ENCODE peak calls at places on chromosomes 16 and 17, in four cellular contexts. G, U, C and W are unnamed samples.

GRCh38 chr16:85663891-85664321 is 24.8 kb downstream of the GINS2 start:
- DNase-seq in G (peak), U (peak), C (no peak), W (no peak)

GRCh38 chr16:63938661-63939060 is 1183.2 kb downstream of the CDH11 start:
- DNase-seq in G (no peak), U (no peak), C (peak), W (no peak)

GRCh38 chr17:48335858-48336500 is 94.0 kb downstream of the SKAP1 start:
- DNase-seq in G (no peak), U (no peak), C (peak), W (no peak)

GRCh38 chr17:19341211-19341631 is 21.3 kb downstream of the B9D1 start:
- DNase-seq in G (no peak), U (no peak), C (no peak), W (peak)

GRCh38 chr16:2928796-2929195 is 17.1 kb downstream of the FLYWCH1 start:
- DNase-seq in G (no peak), U (no peak), C (no peak), W (no peak)

GRCh38 chr17:13485327-13485726 is 116.4 kb downstream of the HS3ST3A1 start:
- DNase-seq in G (no peak), U (no peak), C (no peak), W (no peak)

GRCh38 chr16:48409839-48410610 is 24.8 kb upstream of the SIAH1 start:
- DNase-seq in G (peak), U (no peak), C (peak), W (no peak)

GRCh38 chr16:17377360-17378324 is 93.1 kb downstream of the XYLT1 start:
- DNase-seq in G (no peak), U (no peak), C (no peak), W (no peak)

GRCh38 chr17:3602499-3602898 is 6.7 kb downstream of the TRPV1 start:
- DNase-seq in G (peak), U (no peak), C (peak), W (no peak)

GRCh38 chr17:73257516-73257915 is 4.2 kb downstream of the CPSF4L start:
- DNase-seq in G (no peak), U (no peak), C (no peak), W (peak)

GRCh38 chr17:30450125-30451027 is 26.8 kb upstream of the GOSR1 start:
- DNase-seq in G (no peak), U (no peak), C (peak), W (no peak)

GRCh38 chr17:2418572-2418971 is 17.7 kb upstream of the MNT start:
- DNase-seq in G (no peak), U (no peak), C (peak), W (no peak)

GRCh38 chr17:42428141-42428944 is 5.3 kb upstream of the CAVIN1 start:
- DNase-seq in G (peak), U (no peak), C (peak), W (no peak)

GRCh38 chr17:42183741-42184711 is 1.2 kb downstream of the HCRT start:
- DNase-seq in G (peak), U (peak), C (peak), W (no peak)

GRCh38 chr17:2025220-2025621 is at the start of gene RTN4RL1:
- DNase-seq in G (peak), U (peak), C (peak), W (no peak)

GRCh38 chr16:10325783-10326543 is 59.9 kb upstream of the ATF7IP2 start:
- DNase-seq in G (no peak), U (no peak), C (no peak), W (no peak)

GRCh38 chr16:86294535-86294934 is 215.8 kb upstream of the FOXF1 start:
- DNase-seq in G (peak), U (no peak), C (peak), W (no peak)

GRCh38 chr17:39208893-39209292 is 8.8 kb downstream of the RPL19 start:
- DNase-seq in G (peak), U (peak), C (no peak), W (no peak)

GRCh38 chr17:2050246-2050866 is 4.5 kb upstream of the HIC1 start:
- DNase-seq in G (peak), U (peak), C (peak), W (no peak)

GRCh38 chr16:11553371-11553770 is 33.3 kb downstream of the LITAF start:
- DNase-seq in G (no peak), U (no peak), C (no peak), W (no peak)

GRCh38 chr16:68539704-68540370 is 746 bp downstream of the ZFP90 start:
- DNase-seq in G (no peak), U (no peak), C (peak), W (no peak)

GRCh38 chr16:138049-138417 is 440 bp downstream of the NPRL3 start:
- DNase-seq in G (peak), U (peak), C (peak), W (no peak)

GRCh38 chr16:19771040-19771439 is 53.0 kb downstream of the IQCK start:
- DNase-seq in G (no peak), U (no peak), C (no peak), W (no peak)

GRCh38 chr17:6541886-6542285 is 14.5 kb downstream of the PITPNM3 start:
- DNase-seq in G (no peak), U (peak), C (no peak), W (peak)

DNA sequence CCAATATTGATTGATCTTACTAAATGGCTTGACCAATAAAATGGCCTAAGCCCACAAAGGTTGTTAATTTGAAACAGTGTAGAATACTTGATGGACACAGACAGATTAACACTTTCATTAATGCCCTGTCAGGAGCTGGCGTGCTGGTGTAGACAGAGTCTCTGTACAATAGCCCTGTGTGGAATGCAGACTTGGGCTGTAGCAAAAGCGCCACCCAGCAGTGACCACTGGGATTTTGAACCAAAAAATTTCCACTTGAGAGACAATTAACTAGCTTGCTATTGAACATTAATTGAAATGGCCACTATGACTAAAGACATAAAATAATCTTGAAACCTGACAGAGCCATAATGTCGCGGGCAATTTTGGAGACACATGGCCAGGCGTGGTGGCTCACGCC is 19.7 kb upstream of the GUCY2D start:
- DNase-seq in G (no peak), U (no peak), C (peak), W (no peak)
- TF ChIP-seq CTCF in G (no peak), U (no peak), C (peak), W (peak)

DNA sequence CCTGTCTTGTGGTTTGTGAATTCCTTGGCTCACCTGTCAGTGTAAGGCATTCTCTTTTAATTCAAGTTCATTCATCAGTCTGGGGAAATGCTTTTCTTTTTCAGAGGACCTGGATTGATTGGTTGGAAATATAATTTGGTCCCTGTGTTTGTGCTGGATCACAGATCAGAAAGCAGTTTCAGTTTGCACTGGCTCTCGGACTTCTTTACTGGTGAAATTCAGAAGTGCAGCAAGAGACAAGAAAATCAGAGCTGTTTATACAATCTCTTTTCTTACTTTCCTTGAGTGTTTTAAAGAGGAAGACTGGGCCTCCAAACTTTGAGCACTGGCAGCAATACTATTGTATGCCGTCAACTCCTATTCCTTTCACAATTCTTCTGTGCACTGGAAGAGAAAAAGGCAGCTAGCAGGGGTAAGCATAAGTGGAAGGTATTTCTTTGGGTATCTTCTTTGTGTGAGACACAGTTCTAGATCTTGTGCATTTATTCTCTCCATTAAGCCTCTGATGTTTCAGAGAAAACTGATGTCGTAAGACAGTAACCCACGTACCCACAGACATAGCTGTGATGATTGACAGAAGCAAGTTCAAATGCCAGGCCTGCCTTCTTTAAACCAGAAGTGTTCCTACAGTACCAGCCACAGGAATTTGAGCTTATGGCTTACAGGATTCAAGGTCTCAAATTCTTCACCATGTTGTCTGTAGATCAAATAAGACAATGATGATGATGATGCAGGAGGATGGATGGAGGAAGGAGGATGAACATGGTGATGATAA is 161.6 kb upstream of the KCNJ16 start:
- DNase-seq in G (no peak), U (no peak), C (peak), W (no peak)
- TF ChIP-seq CTCF in G (no peak), U (no peak), C (peak), W (no peak)

DNA sequence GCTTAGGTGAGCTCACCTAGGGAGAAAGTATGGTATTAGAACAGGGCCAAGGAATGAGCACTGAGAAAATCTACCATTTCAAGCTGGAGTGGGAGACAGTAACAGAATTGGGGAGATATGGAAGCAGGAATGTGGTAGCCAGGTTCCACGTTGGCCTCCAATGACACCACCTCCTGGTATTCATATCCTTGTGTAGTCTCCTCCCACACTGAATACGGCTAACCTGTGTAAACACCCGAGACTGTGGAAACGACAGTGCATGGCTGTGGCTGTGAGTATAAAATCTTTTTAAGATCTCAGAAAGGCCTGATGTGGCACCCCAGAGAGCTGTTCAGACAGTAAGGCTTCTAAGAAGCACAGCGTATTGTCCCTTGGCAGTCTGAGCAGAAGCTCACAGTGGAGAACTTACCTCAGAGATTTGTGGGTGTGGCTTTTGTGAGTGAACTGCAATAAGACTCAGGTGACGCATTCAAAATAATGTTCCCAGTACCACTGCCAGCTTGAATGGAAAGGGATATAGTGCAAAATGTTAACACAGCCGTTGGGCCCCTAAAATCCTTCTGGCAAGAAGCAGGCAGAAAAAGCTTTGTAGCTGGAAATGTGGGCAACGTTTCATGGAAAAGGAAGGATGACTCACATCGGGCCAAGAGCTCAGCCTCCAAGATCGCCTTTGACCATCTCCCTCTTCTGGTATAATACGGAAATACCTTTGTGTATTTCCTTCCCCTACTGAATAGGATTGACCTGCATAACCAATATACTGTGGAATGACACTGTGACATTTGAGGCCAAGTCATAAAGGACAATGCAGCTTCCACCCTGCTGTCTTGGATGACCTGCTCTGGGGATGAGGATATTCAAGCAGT is 14.4 kb downstream of the SDR42E1 start:
- DNase-seq in G (no peak), U (no peak), C (peak), W (no peak)
- TF ChIP-seq CTCF in G (no peak), U (no peak), C (peak), W (peak)

DNA sequence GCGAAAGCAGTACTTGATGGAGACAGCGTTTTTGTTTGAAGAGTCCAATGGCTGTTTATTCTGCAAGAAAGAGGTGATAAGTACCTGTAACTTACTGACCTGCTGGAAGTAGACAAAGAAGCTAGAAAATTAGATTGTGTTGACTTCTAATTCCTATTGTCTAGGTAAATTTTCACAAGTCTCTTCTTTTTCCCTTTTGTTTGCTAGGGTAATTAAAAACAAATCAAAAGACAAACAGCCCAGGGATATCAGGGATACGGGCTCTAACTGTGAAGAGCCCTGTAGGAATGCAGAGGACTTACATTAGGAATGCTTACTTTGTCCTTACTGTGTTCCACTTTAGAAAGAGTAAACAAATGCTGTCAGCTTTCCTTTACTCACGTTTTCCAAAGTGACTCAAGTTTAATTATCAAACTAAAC is 7.0 kb downstream of the PSME3IP1 start:
- DNase-seq in G (no peak), U (no peak), C (no peak), W (no peak)
- TF ChIP-seq CTCF in G (no peak), U (no peak), C (no peak), W (peak)

DNA sequence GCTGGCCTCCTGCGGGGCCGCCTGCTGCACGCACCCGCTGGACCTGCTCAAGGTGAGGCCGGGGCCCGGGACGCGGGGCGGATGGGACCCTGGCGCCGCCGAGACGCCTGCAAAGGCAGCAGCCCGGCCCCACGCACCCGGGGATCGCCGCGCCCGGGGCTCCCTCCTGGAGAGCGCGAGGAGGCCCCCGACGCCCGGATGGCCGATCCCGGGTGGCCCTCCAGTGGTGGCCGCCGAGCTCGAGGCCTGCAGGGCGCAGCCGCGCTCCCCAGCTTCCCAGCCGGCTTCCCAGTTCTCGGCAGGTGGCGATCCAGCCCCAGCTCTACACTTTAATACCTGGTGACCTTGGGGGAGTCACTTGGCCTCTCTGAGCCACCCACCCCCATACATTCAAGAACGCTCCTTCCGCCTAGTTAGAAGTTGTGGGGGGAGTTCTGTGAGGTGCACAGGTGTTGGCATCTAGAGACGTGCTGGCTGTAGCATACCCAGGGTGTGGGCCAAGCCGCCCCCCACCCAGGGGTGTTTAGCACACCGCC is 452 bp downstream of the SLC25A10 start:
- DNase-seq in G (no peak), U (no peak), C (peak), W (no peak)
- TF ChIP-seq CTCF in G (no peak), U (no peak), C (no peak), W (peak)

GRCh38 chr16:56657555-56658430 is at the start of gene MT1F:
- DNase-seq in G (peak), U (peak), C (peak), W (no peak)
- TF ChIP-seq CTCF in G (no peak), U (no peak), C (no peak), W (no peak)

DNA sequence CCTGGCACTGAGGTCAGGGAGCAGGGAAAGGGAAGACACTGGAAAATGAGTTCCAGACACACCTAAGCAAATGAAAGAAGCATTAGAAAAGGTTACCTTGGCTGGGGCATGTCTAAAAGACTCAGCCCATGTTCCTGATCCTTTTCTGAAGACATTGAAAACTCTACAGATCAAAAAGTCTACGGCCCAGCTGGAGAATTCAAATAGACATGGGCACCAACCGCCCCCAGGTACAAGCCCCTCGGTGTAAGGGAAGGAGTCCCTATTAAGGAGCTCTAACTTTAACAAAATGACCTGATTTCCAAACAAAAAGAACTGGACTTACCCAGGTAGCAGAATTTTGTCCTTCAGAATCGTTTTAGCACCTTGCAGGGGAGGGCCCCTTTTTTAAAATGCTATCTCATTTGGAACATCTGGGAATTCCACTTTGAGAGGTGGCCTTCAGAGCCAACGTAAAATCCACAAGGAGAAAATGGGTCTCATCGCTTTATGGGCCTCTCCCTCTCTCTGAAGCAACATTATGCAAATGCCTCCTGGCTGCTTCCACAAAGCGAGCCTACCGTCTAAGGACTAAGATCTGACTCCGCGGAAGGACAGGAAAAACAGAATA is 43.6 kb upstream of the RBFOX3 start:
- DNase-seq in G (no peak), U (no peak), C (no peak), W (no peak)
- TF ChIP-seq CTCF in G (no peak), U (no peak), C (no peak), W (no peak)

GRCh38 chr16:73219176-73219575 is 171.2 kb upstream of the ZFHX3 start:
- DNase-seq in G (no peak), U (no peak), C (no peak), W (no peak)
- TF ChIP-seq CTCF in G (no peak), U (no peak), C (peak), W (peak)

DNA sequence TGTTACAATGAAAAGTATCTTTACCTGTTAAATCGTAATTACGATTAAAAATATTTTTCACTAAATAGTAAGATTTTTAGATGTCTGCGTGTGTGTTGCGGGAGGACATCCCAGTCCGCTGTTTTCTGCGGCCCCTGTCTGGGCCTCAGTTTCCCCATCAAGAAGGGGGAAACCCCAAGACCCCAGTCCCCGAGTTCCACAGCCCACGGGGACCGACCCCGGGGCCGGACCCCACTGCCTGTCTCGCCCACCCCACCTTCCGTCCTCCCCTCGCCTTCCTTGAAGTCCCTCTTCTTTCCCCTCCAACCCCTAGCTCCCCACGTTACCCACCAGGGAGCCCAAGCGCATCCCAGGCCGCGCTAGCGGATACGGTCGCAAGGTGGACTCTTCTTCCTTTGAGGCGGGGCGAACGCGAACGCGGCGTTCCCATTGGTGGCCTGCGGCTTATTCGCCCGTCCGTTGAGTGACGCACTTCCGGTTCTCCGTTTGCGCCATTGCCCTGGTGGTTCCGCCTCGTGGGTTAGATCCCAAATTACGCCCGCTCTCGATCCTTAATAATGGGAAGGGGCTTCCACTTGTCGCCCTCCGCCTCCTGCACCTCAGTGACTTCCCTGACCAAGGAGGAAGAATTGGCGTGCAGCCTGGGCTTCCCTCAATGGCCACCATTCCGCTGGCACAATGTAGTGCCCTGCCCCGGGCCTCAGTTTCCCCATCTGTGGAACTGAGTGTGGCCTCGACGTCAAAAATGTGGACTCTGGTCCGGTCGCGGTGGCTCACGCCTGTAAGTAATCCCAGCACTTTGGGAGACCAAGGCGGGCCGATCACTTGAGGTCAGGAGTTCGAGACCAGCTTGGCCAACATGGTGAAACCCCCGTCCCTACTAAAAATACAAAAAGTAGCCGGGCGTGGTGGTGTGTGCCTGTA is at the start of gene NSMCE1:
- DNase-seq in G (peak), U (peak), C (peak), W (peak)
- TF ChIP-seq CTCF in G (no peak), U (peak), C (peak), W (peak)

GRCh38 chr16:28981517-28981916 is 3.3 kb upstream of the LAT start:
- DNase-seq in G (peak), U (no peak), C (peak), W (no peak)
- TF ChIP-seq CTCF in G (no peak), U (peak), C (peak), W (peak)